ENCODE peak calls at places on chromosomes 5 and 9, in six cellular contexts. O is kidney epithelial cell; Z is NAMALWA; A is psoas muscle; P is stimulated activated CD4-positive, alpha-beta T cell treated with anti-CD3 and anti-CD28 coated beads, Interleukin-1b, Interleukin-23, amount 100 ng/mL, for 4 hours; M is SJSA1. L is an unnamed sample.

GRCh38 chr5:39270172-39270848 is 50.9 kb upstream of the FYB1 start:
- DNase-seq in O (no peak), Z (no peak), A (no peak), P (no peak), M (no peak), L (no peak)

GRCh38 chr9:133683494-133684460 is 47.6 kb downstream of the DBH start:
- DNase-seq in O (no peak), Z (no peak), A (peak; percentile 82), P (peak; percentile 20), M (no peak), L (peak; percentile 30)

GRCh38 chr9:6733831-6734230 is 23.9 kb upstream of the KDM4C start:
- DNase-seq in O (no peak), Z (no peak), A (no peak), P (no peak), M (no peak), L (no peak)

GRCh38 chr5:141850183-141850768 is 27.9 kb downstream of the PCDH1 start:
- DNase-seq in O (no peak), Z (no peak), A (no peak), P (peak; percentile 16), M (no peak), L (peak; percentile 16)

GRCh38 chr5:16572289-16573015 is 44.3 kb downstream of the RETREG1 start:
- DNase-seq in O (no peak), Z (no peak), A (peak; percentile 78), P (no peak), M (no peak), L (no peak)

GRCh38 chr9:124037790-124038189 is 26.2 kb downstream of the LHX2 start:
- DNase-seq in O (no peak), Z (no peak), A (no peak), P (no peak), M (no peak), L (no peak)

GRCh38 chr9:87455407-87455806 is 42.3 kb upstream of the DAPK1 start:
- DNase-seq in O (no peak), Z (no peak), A (no peak), P (no peak), M (no peak), L (no peak)

GRCh38 chr5:162870966-162871365 is 566.4 kb upstream of the CCNG1 start:
- DNase-seq in O (no peak), Z (no peak), A (no peak), P (no peak), M (no peak), L (no peak)

GRCh38 chr5:84069608-84070179 is 315.0 kb downstream of the EDIL3 start:
- DNase-seq in O (no peak), Z (no peak), A (no peak), P (no peak), M (no peak), L (no peak)

GRCh38 chr5:122129332-122129731 is at the start of gene ZNF474:
- DNase-seq in O (peak; percentile 98), Z (no peak), A (no peak), P (no peak), M (peak; percentile 79), L (peak; percentile 86)

GRCh38 chr5:141845371-141845821 is 32.8 kb downstream of the PCDH1 start:
- DNase-seq in O (no peak), Z (peak; percentile 67), A (no peak), P (no peak), M (no peak), L (no peak)

GRCh38 chr5:74017786-74018211 is 391.8 kb downstream of the ARHGEF28 start:
- DNase-seq in O (peak; percentile 54), Z (no peak), A (no peak), P (no peak), M (peak; percentile 29), L (no peak)

GRCh38 chr9:13770956-13771355 is 491.5 kb upstream of the MPDZ start:
- DNase-seq in O (no peak), Z (no peak), A (no peak), P (no peak), M (no peak), L (no peak)

GRCh38 chr5:63125862-63126261 is 547.2 kb downstream of the LRRC70 start:
- DNase-seq in O (no peak), Z (peak; percentile 57), A (no peak), P (no peak), M (peak; percentile 11), L (peak; percentile 20)

GRCh38 chr9:126347911-126348760 is 21.5 kb downstream of the MVB12B start:
- DNase-seq in O (no peak), Z (no peak), A (no peak), P (no peak), M (peak; percentile 39), L (no peak)

GRCh38 chr9:98234231-98234825 is 21.1 kb downstream of the TBC1D2 start:
- DNase-seq in O (no peak), Z (no peak), A (no peak), P (no peak), M (no peak), L (no peak)